ENCODE peak calls at places on chromosomes 2 and 18, in seven cellular contexts. L, J, D, O, C, I and P are unnamed samples.

GRCh38 chr2:121234144-121234543 is 50.9 kb downstream of the TFCP2L1 start:
- DNase-seq in L (no peak), J (no peak), D (no peak), O (no peak), C (no peak), I (no peak), P (no peak)

GRCh38 chr2:16623046-16623445 is 42.6 kb downstream of the CYRIA start:
- DNase-seq in L (no peak), J (no peak), D (no peak), O (no peak), C (no peak), I (peak; percentile 78), P (peak; percentile 43)

GRCh38 chr18:70113511-70113910 is 92.0 kb downstream of the RTTN start:
- DNase-seq in L (no peak), J (no peak), D (no peak), O (no peak), C (no peak), I (no peak), P (no peak)

GRCh38 chr18:76460482-76460881 is 34.6 kb downstream of the ZNF516 start:
- DNase-seq in L (peak; percentile 21), J (no peak), D (no peak), O (no peak), C (no peak), I (peak; percentile 66), P (no peak)

GRCh38 chr18:2846638-2847340 is at the start of gene EMILIN2:
- DNase-seq in L (peak; percentile 66), J (peak; percentile 18), D (peak; percentile 52), O (peak; percentile 75), C (peak; percentile 87), I (peak; percentile 45), P (no peak)

GRCh38 chr18:27715751-27716150 is 461.2 kb downstream of the CDH2 start:
- DNase-seq in L (no peak), J (no peak), D (no peak), O (no peak), C (no peak), I (no peak), P (no peak)

GRCh38 chr18:22084547-22084946 is 84.8 kb upstream of the GATA6 start:
- DNase-seq in L (no peak), J (no peak), D (no peak), O (no peak), C (peak; percentile 68), I (no peak), P (no peak)

GRCh38 chr18:6948238-6948637 is 169.4 kb downstream of the LAMA1 start:
- DNase-seq in L (no peak), J (no peak), D (no peak), O (no peak), C (no peak), I (no peak), P (no peak)

GRCh38 chr18:58578321-58578720 is 50.6 kb downstream of the ALPK2 start:
- DNase-seq in L (no peak), J (no peak), D (no peak), O (no peak), C (no peak), I (peak; percentile 74), P (no peak)

GRCh38 chr2:200159366-200159720 is 147.2 kb upstream of the SPATS2L start:
- DNase-seq in L (no peak), J (no peak), D (no peak), O (no peak), C (no peak), I (peak; percentile 39), P (peak; percentile 13)

GRCh38 chr2:162401871-162402270 is 57.9 kb downstream of the GCA start:
- DNase-seq in L (no peak), J (no peak), D (no peak), O (no peak), C (no peak), I (no peak), P (no peak)

GRCh38 chr2:141392517-141393213 is 738.2 kb downstream of the LRP1B start:
- DNase-seq in L (no peak), J (peak; percentile 62), D (no peak), O (no peak), C (no peak), I (peak; percentile 84), P (no peak)

GRCh38 chr2:86275962-86276361 is 61.5 kb downstream of the REEP1 start:
- DNase-seq in L (no peak), J (no peak), D (no peak), O (no peak), C (no peak), I (no peak), P (no peak)

GRCh38 chr2:227370087-227370486 is 9.0 kb downstream of the TM4SF20 start:
- DNase-seq in L (no peak), J (no peak), D (no peak), O (no peak), C (no peak), I (no peak), P (no peak)

GRCh38 chr2:84643991-84644390 is 127.7 kb downstream of the DNAH6 start:
- DNase-seq in L (no peak), J (no peak), D (no peak), O (no peak), C (no peak), I (no peak), P (no peak)

GRCh38 chr2:67845557-67846114 is 217.2 kb downstream of the C1D start:
- DNase-seq in L (no peak), J (no peak), D (no peak), O (no peak), C (no peak), I (no peak), P (no peak)

GRCh38 chr2:14516844-14517243 is 115.7 kb upstream of the LRATD1 start:
- DNase-seq in L (no peak), J (no peak), D (no peak), O (no peak), C (no peak), I (peak; percentile 60), P (peak; percentile 60)

GRCh38 chr18:21439453-21439852 is 161.1 kb downstream of the ESCO1 start:
- DNase-seq in L (no peak), J (no peak), D (no peak), O (no peak), C (no peak), I (peak; percentile 88), P (peak; percentile 84)

GRCh38 chr2:122704109-122704563 is 948.7 kb downstream of the TSN start:
- DNase-seq in L (no peak), J (no peak), D (no peak), O (no peak), C (no peak), I (no peak), P (no peak)

GRCh38 chr18:21663615-21664014 is 41.0 kb downstream of the ABHD3 start:
- DNase-seq in L (peak; percentile 56), J (no peak), D (no peak), O (no peak), C (no peak), I (peak; percentile 28), P (no peak)

DNA sequence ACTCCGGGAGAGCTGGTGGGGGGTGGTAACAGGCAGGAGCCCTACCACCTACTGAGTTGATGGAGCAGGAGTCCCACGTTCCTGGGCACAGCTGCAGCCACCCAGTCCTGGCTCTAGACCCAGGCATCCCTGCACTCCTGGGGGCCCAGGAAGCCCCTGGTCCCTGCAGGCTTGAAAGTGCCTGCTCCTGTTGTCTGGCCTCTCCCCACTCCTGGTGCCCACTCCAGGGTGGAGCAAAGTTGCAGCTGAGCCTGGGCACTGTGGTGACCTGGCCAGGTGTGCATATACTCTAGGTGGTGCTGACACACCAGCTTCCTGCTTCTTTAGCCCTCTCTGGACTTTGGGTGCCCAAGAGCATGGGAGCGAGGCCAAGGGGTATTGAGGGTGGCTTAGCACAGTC is 119.0 kb upstream of the SLC38A11 start:
- DNase-seq in L (no peak), J (no peak), D (no peak), O (no peak), C (no peak), I (no peak), P (no peak)
- TF ChIP-seq CTCF in L (no peak), J (no peak), D (no peak), O (no peak), C (no peak), I (no peak), P (no peak)

DNA sequence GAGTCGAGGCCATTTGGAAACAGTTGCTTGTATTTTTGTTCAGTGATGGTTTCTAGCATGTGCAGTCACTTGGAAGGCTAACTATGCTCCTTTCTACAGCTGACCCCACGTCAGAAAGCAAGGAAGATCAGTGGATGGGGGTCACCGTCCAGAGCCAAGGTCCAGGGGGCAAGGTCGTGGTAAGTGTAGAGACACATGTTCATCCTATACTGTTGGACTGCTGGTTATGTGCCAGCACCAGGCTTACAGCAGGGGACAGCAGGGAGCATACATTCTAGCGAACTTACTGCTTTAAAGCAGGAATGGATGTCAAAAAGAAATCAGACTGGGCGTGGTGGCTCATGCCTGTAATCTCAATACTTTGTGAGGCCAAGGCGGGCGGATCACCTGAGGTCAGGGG is 40.0 kb downstream of the ITGA6 start:
- DNase-seq in L (no peak), J (no peak), D (no peak), O (no peak), C (no peak), I (peak; percentile 13), P (no peak)
- TF ChIP-seq CTCF in L (no peak), J (no peak), D (no peak), O (peak; percentile 19), C (no peak), I (peak; percentile 49), P (no peak)

DNA sequence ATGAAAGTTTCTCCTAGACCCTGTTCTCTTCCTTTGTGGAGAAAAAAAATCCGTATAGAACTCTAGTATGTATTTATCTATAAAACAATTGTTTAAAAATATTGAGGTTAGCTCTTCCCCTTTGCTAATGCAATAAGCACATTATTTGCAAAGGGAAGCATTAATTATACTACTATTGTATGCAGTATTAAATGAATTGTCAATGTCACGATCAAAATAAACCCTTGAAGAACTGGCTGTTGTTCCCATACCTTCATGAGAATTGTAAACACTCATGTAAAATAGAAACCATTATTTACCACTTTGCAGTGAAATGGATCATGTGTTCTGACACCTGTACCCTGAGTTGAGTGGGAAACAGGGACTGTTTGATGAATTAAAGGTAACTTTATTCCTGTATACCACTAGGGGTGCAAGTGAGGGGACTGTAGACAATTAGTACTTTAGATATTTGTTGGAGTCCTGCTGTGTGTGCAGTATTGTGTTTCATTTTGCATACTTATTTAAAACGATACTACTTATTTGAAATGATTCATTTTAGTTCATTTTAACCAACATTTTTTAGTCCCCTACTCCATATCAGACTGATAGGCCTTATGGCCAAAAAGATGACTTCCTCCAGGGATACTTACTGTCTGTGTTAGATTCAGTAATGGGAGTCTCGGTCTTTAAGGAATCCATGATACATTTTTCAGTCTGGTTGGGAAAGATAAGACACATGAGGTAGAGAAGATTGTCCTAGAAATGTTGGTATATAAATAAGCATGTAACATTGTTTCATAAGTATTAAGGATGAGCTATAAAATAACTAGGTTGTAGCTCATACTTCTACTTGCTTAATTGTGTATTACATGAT is 7.9 kb downstream of the PKP4 start:
- DNase-seq in L (no peak), J (peak; percentile 16), D (no peak), O (no peak), C (no peak), I (no peak), P (peak; percentile 32)
- TF ChIP-seq CTCF in L (peak; percentile 33), J (peak; percentile 42), D (peak; percentile 69), O (peak; percentile 43), C (peak; percentile 45), I (peak; percentile 54), P (peak; percentile 54)

DNA sequence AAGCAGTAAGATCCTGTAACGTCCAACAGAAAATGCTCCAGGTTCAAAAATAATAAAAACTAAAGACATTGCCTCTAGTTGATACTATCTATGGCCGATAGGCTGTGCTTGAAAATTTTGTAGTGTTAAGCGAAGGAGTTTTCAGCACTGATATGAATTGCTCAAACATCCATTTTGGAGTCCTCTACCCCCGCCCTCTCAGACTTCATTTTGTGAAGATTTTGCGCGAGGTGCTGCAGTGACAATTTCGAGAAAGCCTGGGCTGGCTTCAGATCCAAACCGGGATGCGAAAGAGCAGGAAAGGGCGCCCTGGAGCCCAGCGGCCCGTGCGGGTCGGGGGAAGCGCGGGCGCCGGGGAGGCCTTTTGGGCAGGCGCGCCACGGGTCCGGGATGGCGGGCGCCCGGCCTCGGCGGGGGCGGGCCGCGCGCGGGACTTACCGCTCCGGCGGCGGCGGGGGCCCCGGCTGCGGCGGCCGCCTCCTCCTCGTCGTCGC is 1.8 kb downstream of the SP3 start:
- DNase-seq in L (peak; percentile 68), J (peak; percentile 72), D (peak; percentile 57), O (peak; percentile 36), C (no peak), I (peak; percentile 81), P (peak; percentile 72)
- TF ChIP-seq CTCF in L (peak; percentile 51), J (no peak), D (peak; percentile 66), O (peak; percentile 54), C (no peak), I (peak; percentile 41), P (peak; percentile 18)